ENCODE peak calls at places on chromosomes 3 and 15, in seven cellular contexts. J, Z, Y, O, L, X and U are unnamed samples.

GRCh38 chr15:37095197-37095992 is 5.0 kb downstream of the MEIS2 start:
- DNase-seq in J (no peak), Z (no peak), Y (no peak), O (no peak), L (no peak), X (no peak), U (no peak)

GRCh38 chr3:47781326-47781684 is 388 bp downstream of the SMARCC1 start:
- DNase-seq in J (no peak), Z (peak; percentile 73), Y (peak; percentile 74), O (peak; percentile 34), L (no peak), X (peak; percentile 22), U (no peak)

GRCh38 chr3:71614426-71614825 is 30.9 kb upstream of the FOXP1 start:
- DNase-seq in J (no peak), Z (no peak), Y (no peak), O (no peak), L (no peak), X (no peak), U (no peak)

GRCh38 chr3:43854916-43855315 is 164.2 kb downstream of the ABHD5 start:
- DNase-seq in J (no peak), Z (no peak), Y (no peak), O (no peak), L (no peak), X (no peak), U (no peak)

GRCh38 chr3:99693636-99694035 is 55.2 kb downstream of the COL8A1 start:
- DNase-seq in J (no peak), Z (no peak), Y (no peak), O (no peak), L (no peak), X (no peak), U (no peak)

GRCh38 chr3:175432338-175433025 is 573.3 kb downstream of the NAALADL2 start:
- DNase-seq in J (peak; percentile 12), Z (no peak), Y (no peak), O (no peak), L (peak; percentile 53), X (peak; percentile 57), U (no peak)

GRCh38 chr15:78110096-78110495 is 17.7 kb downstream of the SH2D7 start:
- DNase-seq in J (no peak), Z (no peak), Y (no peak), O (no peak), L (no peak), X (no peak), U (no peak)

GRCh38 chr3:55191911-55192787 is 264.3 kb upstream of the LRTM1 start:
- DNase-seq in J (peak; percentile 38), Z (no peak), Y (no peak), O (no peak), L (peak; percentile 93), X (peak; percentile 93), U (no peak)

GRCh38 chr3:52291508-52292181 is 4.0 kb downstream of the GLYCTK start:
- DNase-seq in J (no peak), Z (no peak), Y (peak; percentile 51), O (no peak), L (no peak), X (no peak), U (no peak)

GRCh38 chr3:123431658-123432323 is 17.1 kb downstream of the ADCY5 start:
- DNase-seq in J (no peak), Z (no peak), Y (no peak), O (no peak), L (no peak), X (no peak), U (no peak)

GRCh38 chr3:117495620-117496019 is 786.0 kb downstream of the TUSC7 start:
- DNase-seq in J (peak; percentile 17), Z (no peak), Y (no peak), O (no peak), L (peak; percentile 45), X (peak; percentile 3), U (no peak)

GRCh38 chr15:59996498-59997041 is 7.5 kb upstream of the FOXB1 start:
- DNase-seq in J (no peak), Z (no peak), Y (no peak), O (no peak), L (no peak), X (no peak), U (no peak)

GRCh38 chr3:111547645-111548044 is 5.6 kb downstream of the CD96 start:
- DNase-seq in J (no peak), Z (no peak), Y (no peak), O (no peak), L (no peak), X (no peak), U (no peak)

GRCh38 chr3:81752604-81753003 is 8.8 kb downstream of the GBE1 start:
- DNase-seq in J (no peak), Z (no peak), Y (no peak), O (no peak), L (no peak), X (no peak), U (peak; percentile 26)

GRCh38 chr3:179732661-179733348 is 80.0 kb downstream of the USP13 start:
- DNase-seq in J (no peak), Z (peak; percentile 84), Y (no peak), O (no peak), L (no peak), X (no peak), U (no peak)

DNA sequence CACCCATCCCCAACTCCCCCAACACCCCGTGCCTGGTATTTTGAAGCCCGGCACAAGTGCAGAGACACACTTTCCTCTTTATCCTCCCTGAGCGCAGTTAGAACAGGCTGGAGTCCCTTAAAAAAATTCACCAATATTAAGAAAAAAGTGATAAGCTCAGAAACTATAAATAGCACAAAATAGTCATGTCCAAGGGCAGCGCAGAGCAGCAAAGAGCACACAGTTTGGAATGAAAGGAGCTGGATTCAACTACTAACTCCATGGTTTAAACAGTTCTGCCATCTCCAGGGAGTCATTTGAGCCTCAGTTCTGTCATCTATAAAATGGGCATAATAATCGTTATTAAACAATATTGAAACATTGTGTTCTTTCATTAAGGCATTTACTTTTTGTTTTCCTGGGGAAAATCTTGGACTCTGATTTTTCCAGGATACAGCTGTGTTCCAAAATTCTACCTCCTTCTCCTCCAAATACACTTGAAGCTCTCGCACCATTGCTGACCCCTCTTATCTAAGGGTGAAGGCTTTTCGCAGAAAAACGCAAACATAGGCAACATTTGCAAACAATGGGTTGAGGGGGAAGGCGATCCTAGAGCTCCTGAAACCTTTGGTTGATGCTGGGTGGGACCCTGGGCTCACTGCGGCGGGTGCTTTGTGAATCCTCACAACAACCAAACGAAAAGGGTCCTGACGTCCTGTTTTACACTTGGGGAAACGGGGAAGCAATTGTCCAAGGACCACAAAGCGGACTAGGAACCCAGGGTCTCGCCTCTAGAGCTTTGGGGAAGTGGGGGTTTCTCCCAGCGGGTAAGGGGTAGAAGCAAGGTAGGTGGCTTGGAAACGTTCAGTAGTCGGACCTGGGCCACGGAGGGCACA is 41.8 kb downstream of the EPHB3 start:
- DNase-seq in J (no peak), Z (no peak), Y (no peak), O (no peak), L (no peak), X (no peak), U (no peak)
- H3K4me3 ChIP-seq in J (no peak overlapping the region), Z (peak overlapping the region; percentile 60), Y (peak overlapping the region; percentile 22), O (peak overlapping the region; percentile 26), L (no peak overlapping the region), X (no peak overlapping the region), U (no peak overlapping the region)

GRCh38 chr3:45208587-45208986 is 17.5 kb downstream of the TMEM158 start:
- DNase-seq in J (no peak), Z (no peak), Y (no peak), O (no peak), L (no peak), X (no peak), U (no peak)

GRCh38 chr3:45207471-45207870 is 18.6 kb downstream of the TMEM158 start:
- DNase-seq in J (peak; percentile 89), Z (no peak), Y (no peak), O (no peak), L (no peak), X (no peak), U (no peak)

GRCh38 chr3:45211466-45212094 is 14.5 kb downstream of the TMEM158 start:
- DNase-seq in J (no peak), Z (no peak), Y (no peak), O (no peak), L (no peak), X (no peak), U (no peak)

GRCh38 chr3:45212095-45212468 is 14.0 kb downstream of the TMEM158 start:
- DNase-seq in J (no peak), Z (no peak), Y (no peak), O (no peak), L (no peak), X (no peak), U (no peak)

DNA sequence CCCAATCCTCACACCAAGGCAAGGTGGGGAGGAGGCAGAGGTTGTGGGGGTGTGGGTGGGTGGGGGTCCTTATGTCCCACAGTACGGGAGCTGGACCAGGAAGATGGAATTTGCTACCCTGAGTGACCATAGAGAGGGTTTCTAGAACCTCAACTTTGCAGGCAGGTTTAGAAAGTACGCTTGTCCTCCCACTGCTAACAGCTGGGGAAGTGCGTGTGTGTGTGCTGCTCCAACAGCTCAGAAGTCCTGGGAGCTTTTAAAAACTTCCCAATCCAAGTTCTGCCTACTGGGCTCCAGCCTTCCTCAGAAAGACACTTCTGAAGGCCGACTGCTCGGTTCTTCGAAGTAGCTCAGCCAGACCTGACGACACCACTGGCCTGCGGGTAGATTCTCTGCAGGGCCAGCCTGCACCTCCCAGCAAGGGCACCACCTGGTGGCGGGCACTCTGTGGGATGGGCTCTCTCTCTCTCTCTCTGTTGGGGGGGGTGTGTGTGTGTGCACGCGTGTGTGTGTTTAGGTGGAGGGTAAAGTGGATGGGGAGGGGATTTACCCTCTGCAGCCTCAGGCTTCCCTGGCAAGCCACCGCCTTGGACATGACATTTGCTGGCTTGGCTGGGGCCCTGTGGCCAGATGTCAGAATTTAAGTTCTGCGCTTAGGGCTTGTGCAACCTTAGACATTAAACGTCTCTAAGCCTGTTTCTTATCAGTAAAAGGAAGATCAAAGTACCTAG is 15.6 kb downstream of the TMEM158 start:
- DNase-seq in J (peak; percentile 82), Z (peak; percentile 86), Y (peak; percentile 85), O (peak; percentile 51), L (peak; percentile 84), X (peak; percentile 85), U (peak; percentile 46)
- TF ChIP-seq CTCF in J (peak; percentile 97), Z (peak; percentile 74), Y (peak; percentile 96), O (peak; percentile 56), L (peak; percentile 91), X (peak; percentile 97), U (peak; percentile 96)

DNA sequence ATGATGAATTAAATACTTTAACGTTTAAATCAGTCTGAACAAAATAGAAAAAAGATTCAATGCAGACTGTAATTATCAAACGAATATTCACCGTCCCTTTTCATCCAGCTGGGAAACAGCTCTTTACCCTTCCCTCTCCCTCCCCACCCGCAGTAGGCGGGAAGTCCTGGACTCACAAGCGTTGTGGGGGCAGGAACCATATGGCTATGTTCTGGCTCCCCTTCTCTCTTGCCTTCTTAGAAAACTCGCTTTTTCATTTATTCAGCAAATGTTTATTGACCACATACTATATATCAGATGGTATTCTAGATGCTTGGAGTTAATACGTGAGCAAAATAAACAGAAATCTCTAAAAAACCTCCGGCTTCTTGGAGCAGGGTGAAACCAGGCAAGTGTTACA is 715 bp upstream of the SCAPER start:
- DNase-seq in J (no peak), Z (no peak), Y (peak; percentile 7), O (no peak), L (no peak), X (no peak), U (no peak)
- H3K4me3 ChIP-seq in J (no peak overlapping the region), Z (peak overlapping the region; percentile 80), Y (no peak overlapping the region), O (peak overlapping the region; percentile 88), L (peak overlapping the region; percentile 89), X (peak overlapping the region; percentile 77), U (peak overlapping the region; percentile 72)

DNA sequence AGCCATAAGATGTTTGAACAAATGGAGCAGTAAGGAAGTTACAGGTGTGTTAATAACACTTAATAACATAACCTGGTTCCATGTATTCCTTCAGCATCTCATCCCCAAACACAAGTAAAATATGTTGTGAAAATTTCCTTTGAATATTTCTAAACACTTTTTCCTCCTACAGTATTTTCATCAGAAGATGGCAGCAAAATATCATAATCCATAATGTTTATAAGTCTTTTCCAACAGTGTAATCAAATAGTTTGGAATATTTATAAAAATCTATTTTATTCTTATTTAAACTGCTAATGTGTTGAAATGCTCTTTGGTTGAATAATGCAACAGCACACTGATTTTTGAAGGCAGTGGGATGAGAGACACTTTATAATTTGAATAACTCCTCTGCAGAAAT is 1020.5 kb downstream of the OTOL1 start:
- DNase-seq in J (no peak), Z (no peak), Y (no peak), O (no peak), L (peak; percentile 38), X (no peak), U (no peak)
- TF ChIP-seq CTCF in J (no peak), Z (no peak), Y (no peak), O (no peak), L (no peak), X (no peak), U (no peak)